ENCODE peak calls at places on chromosomes 16 and 17, in four cellular contexts. I is SK-N-DZ; T is stimulated activated CD8-positive, alpha-beta memory T cell treated with anti-CD3 and anti-CD28 coated beads, Interleukin-7, amount 100 ng/mL, for 1 hour; A is AG04450. D is an unnamed sample.

GRCh38 chr17:73947281-73947975 is 256.1 kb upstream of the RPL38 start:
- DNase-seq in I (no peak), T (no peak), A (no peak), D (no peak)

GRCh38 chr17:41538565-41538991 is 10.5 kb upstream of the KRT19 start:
- DNase-seq in I (no peak), T (no peak), A (no peak), D (no peak)

GRCh38 chr16:17149904-17150483 is 320.8 kb downstream of the XYLT1 start:
- DNase-seq in I (no peak), T (no peak), A (no peak), D (no peak)

GRCh38 chr16:88539652-88540345 is 30.4 kb upstream of the ZC3H18 start:
- DNase-seq in I (no peak), T (no peak), A (no peak), D (no peak)

GRCh38 chr17:67044016-67044772 is at the start of gene CACNG1:
- DNase-seq in I (no peak), T (no peak), A (no peak), D (no peak)

GRCh38 chr16:12094537-12095265 is 118.2 kb downstream of the SNX29 start:
- DNase-seq in I (no peak), T (no peak), A (no peak), D (no peak)

GRCh38 chr16:694863-695354 is 4.7 kb upstream of the WDR24 start:
- DNase-seq in I (no peak), T (no peak), A (no peak), D (no peak)

GRCh38 chr17:32741381-32741780 is 135.5 kb downstream of the MYO1D start:
- DNase-seq in I (no peak), T (no peak), A (no peak), D (no peak)

GRCh38 chr17:29140631-29141483 is 39.3 kb downstream of the MYO18A start:
- DNase-seq in I (peak; percentile 84), T (peak; percentile 29), A (no peak), D (no peak)

GRCh38 chr17:82909322-82909904 is 69.6 kb upstream of the ZNF750 start:
- DNase-seq in I (no peak), T (peak; percentile 14), A (no peak), D (no peak)

GRCh38 chr16:65005696-65006095 is 116.2 kb downstream of the CDH11 start:
- DNase-seq in I (no peak), T (no peak), A (no peak), D (no peak)

GRCh38 chr17:38421224-38421841 is 6.9 kb upstream of the ARHGAP23 start:
- DNase-seq in I (no peak), T (no peak), A (peak; percentile 44), D (no peak)

GRCh38 chr17:148757-149156 is 11.4 kb downstream of the SCGB1C2 start:
- DNase-seq in I (no peak), T (no peak), A (no peak), D (no peak)

GRCh38 chr16:69709456-69710084 is 16.8 kb downstream of the NQO1 start:
- DNase-seq in I (peak; percentile 72), T (no peak), A (no peak), D (no peak)

GRCh38 chr17:79457889-79458288 is 153.0 kb downstream of the RBFOX3 start:
- DNase-seq in I (no peak), T (no peak), A (no peak), D (no peak)

GRCh38 chr16:16144416-16144815 is 78.9 kb downstream of the ABCC6 start:
- DNase-seq in I (no peak), T (no peak), A (no peak), D (no peak)

GRCh38 chr17:34167359-34167758 is 87.7 kb upstream of the CCL2 start:
- DNase-seq in I (no peak), T (no peak), A (no peak), D (no peak)

GRCh38 chr17:63222655-63223054 is 223.5 kb downstream of the CYB561 start:
- DNase-seq in I (no peak), T (no peak), A (no peak), D (no peak)

GRCh38 chr17:79131701-79132100 is 57.1 kb downstream of the ENGASE start:
- DNase-seq in I (no peak), T (no peak), A (no peak), D (no peak)

GRCh38 chr16:86761117-86761971 is 183.0 kb downstream of the FOXL1 start:
- DNase-seq in I (peak; percentile 64), T (peak; percentile 26), A (no peak), D (no peak)

D was measured in AG09319.